ENCODE peak calls at places on chromosomes 7 and 10, in four cellular contexts. One of them, this sample, is unnamed.

GRCh38 chr10:124041684-124042445 is 51.5 kb downstream of the CHST15 start:
- DNase-seq in epithelial cell of prostate: no peak
- DNase-seq in HL-60: no peak
- DNase-seq in COR-L47: no peak
- DNase-seq in this sample: no peak

GRCh38 chr10:6204341-6205191 is 1.8 kb downstream of the PFKFB3 start:
- DNase-seq in epithelial cell of prostate: peak; percentile 50
- DNase-seq in HL-60: no peak
- DNase-seq in COR-L47: no peak
- DNase-seq in this sample: peak; percentile 66

GRCh38 chr10:78830062-78830974 is 238.4 kb upstream of the ZMIZ1 start:
- DNase-seq in epithelial cell of prostate: no peak
- DNase-seq in HL-60: no peak
- DNase-seq in COR-L47: no peak
- DNase-seq in this sample: no peak

GRCh38 chr7:159076340-159076739 is 68.3 kb downstream of the VIPR2 start:
- DNase-seq in epithelial cell of prostate: no peak
- DNase-seq in HL-60: no peak
- DNase-seq in COR-L47: no peak
- DNase-seq in this sample: no peak

GRCh38 chr7:41628926-41629325 is 74.0 kb downstream of the INHBA start:
- DNase-seq in epithelial cell of prostate: peak; percentile 14
- DNase-seq in HL-60: no peak
- DNase-seq in COR-L47: no peak
- DNase-seq in this sample: no peak

GRCh38 chr7:36723951-36724664 is at the start of gene AOAH:
- DNase-seq in epithelial cell of prostate: no peak
- DNase-seq in HL-60: peak; percentile 80
- DNase-seq in COR-L47: no peak
- DNase-seq in this sample: no peak

GRCh38 chr10:59517961-59518360 is 155.6 kb upstream of the FAM13C start:
- DNase-seq in epithelial cell of prostate: no peak
- DNase-seq in COR-L47: no peak
- DNase-seq in HL-60: no peak
- DNase-seq in this sample: no peak

GRCh38 chr7:55568613-55569268 is 3.6 kb downstream of the VOPP1 start:
- DNase-seq in COR-L47: no peak
- DNase-seq in epithelial cell of prostate: no peak
- DNase-seq in HL-60: no peak
- DNase-seq in this sample: no peak

GRCh38 chr7:75798770-75799169 is 14.8 kb downstream of the CCL24 start:
- DNase-seq in epithelial cell of prostate: no peak
- DNase-seq in HL-60: no peak
- DNase-seq in COR-L47: no peak
- DNase-seq in this sample: no peak

GRCh38 chr10:92014620-92015019 is 91.0 kb downstream of the BTAF1 start:
- DNase-seq in HL-60: no peak
- DNase-seq in epithelial cell of prostate: no peak
- DNase-seq in COR-L47: no peak
- DNase-seq in this sample: no peak

GRCh38 chr10:88826390-88826789 is 23.9 kb downstream of the LIPM start:
- DNase-seq in COR-L47: no peak
- DNase-seq in HL-60: no peak
- DNase-seq in epithelial cell of prostate: no peak
- DNase-seq in this sample: no peak

GRCh38 chr7:82017334-82017943 is 247.6 kb upstream of the HGF start:
- DNase-seq in epithelial cell of prostate: no peak
- DNase-seq in COR-L47: no peak
- DNase-seq in HL-60: no peak
- DNase-seq in this sample: no peak

GRCh38 chr10:42982886-42983594 is 93.8 kb upstream of the RET start:
- DNase-seq in HL-60: no peak
- DNase-seq in COR-L47: no peak
- DNase-seq in epithelial cell of prostate: no peak
- DNase-seq in this sample: no peak

GRCh38 chr7:101784275-101785127 is 32.9 kb upstream of the CUX1 start:
- DNase-seq in COR-L47: no peak
- DNase-seq in HL-60: no peak
- DNase-seq in epithelial cell of prostate: no peak
- DNase-seq in this sample: no peak

GRCh38 chr10:100827819-100828743 is 82.7 kb downstream of the PAX2 start:
- DNase-seq in COR-L47: no peak
- DNase-seq in epithelial cell of prostate: no peak
- DNase-seq in HL-60: no peak
- DNase-seq in this sample: peak; percentile 89

GRCh38 chr7:7399707-7400106 is 136.0 kb downstream of the COL28A1 start:
- DNase-seq in COR-L47: no peak
- DNase-seq in epithelial cell of prostate: no peak
- DNase-seq in HL-60: no peak
- DNase-seq in this sample: no peak

GRCh38 chr10:75018233-75018632 is 93.2 kb upstream of the SAMD8 start:
- DNase-seq in COR-L47: no peak
- DNase-seq in epithelial cell of prostate: no peak
- DNase-seq in HL-60: no peak
- DNase-seq in this sample: peak; percentile 50

GRCh38 chr7:28163955-28164354 is 16.6 kb downstream of the JAZF1 start:
- DNase-seq in COR-L47: no peak
- DNase-seq in HL-60: no peak
- DNase-seq in epithelial cell of prostate: no peak
- DNase-seq in this sample: no peak

GRCh38 chr7:65951837-65952578 is 30.0 kb downstream of the GUSB start:
- DNase-seq in HL-60: no peak
- DNase-seq in epithelial cell of prostate: peak; percentile 24
- DNase-seq in COR-L47: no peak
- DNase-seq in this sample: no peak

GRCh38 chr10:52249850-52250395 is 64.2 kb upstream of the DKK1 start:
- DNase-seq in HL-60: no peak
- DNase-seq in COR-L47: no peak
- DNase-seq in epithelial cell of prostate: no peak
- DNase-seq in this sample: no peak

GRCh38 chr7:44145969-44146897 is 5.1 kb upstream of the MYL7 start:
- DNase-seq in COR-L47: no peak
- DNase-seq in epithelial cell of prostate: no peak
- DNase-seq in HL-60: peak; percentile 22
- DNase-seq in this sample: peak; percentile 98

GRCh38 chr7:74482629-74483401 is 29.1 kb downstream of the GTF2IRD1 start:
- DNase-seq in COR-L47: no peak
- DNase-seq in epithelial cell of prostate: no peak
- DNase-seq in HL-60: peak; percentile 83
- DNase-seq in this sample: no peak

GRCh38 chr10:30435068-30435422 is 1.1 kb downstream of the MAP3K8 start:
- DNase-seq in COR-L47: no peak
- DNase-seq in epithelial cell of prostate: no peak
- DNase-seq in HL-60: no peak
- DNase-seq in this sample: peak; percentile 62

GRCh38 chr10:79066460-79067240 is 2.1 kb upstream of the ZMIZ1 start:
- DNase-seq in COR-L47: peak; percentile 7
- DNase-seq in epithelial cell of prostate: no peak
- DNase-seq in HL-60: no peak
- DNase-seq in this sample: peak; percentile 83

GRCh38 chr10:33734393-33735110 is 400.1 kb upstream of the NRP1 start:
- DNase-seq in epithelial cell of prostate: no peak
- DNase-seq in COR-L47: no peak
- DNase-seq in HL-60: no peak
- DNase-seq in this sample: no peak

GRCh38 chr10:119025336-119025735 is 4.2 kb upstream of the NANOS1 start:
- DNase-seq in HL-60: no peak
- DNase-seq in COR-L47: no peak
- DNase-seq in epithelial cell of prostate: no peak
- DNase-seq in this sample: no peak

GRCh38 chr10:74189999-74190421 is 39.0 kb downstream of the ADK start:
- DNase-seq in COR-L47: no peak
- DNase-seq in epithelial cell of prostate: peak; percentile 94
- DNase-seq in HL-60: no peak
- DNase-seq in this sample: no peak

GRCh38 chr10:484925-485661 is 204.4 kb downstream of the DIP2C start:
- DNase-seq in epithelial cell of prostate: no peak
- DNase-seq in COR-L47: no peak
- DNase-seq in HL-60: no peak
- DNase-seq in this sample: peak; percentile 42

GRCh38 chr10:103080891-103081581 is 112.0 kb downstream of the NT5C2 start:
- DNase-seq in HL-60: no peak
- DNase-seq in COR-L47: no peak
- DNase-seq in epithelial cell of prostate: no peak
- DNase-seq in this sample: no peak

GRCh38 chr10:110461088-110461487 is 36.6 kb upstream of the DUSP5 start:
- DNase-seq in epithelial cell of prostate: no peak
- DNase-seq in COR-L47: no peak
- DNase-seq in HL-60: no peak
- DNase-seq in this sample: peak; percentile 40

GRCh38 chr7:47570649-47571050 is 11.3 kb downstream of the TNS3 start:
- DNase-seq in epithelial cell of prostate: no peak
- DNase-seq in COR-L47: no peak
- DNase-seq in HL-60: no peak
- DNase-seq in this sample: no peak

GRCh38 chr10:121974535-121975294 is at the start of gene NSMCE4A:
- DNase-seq in HL-60: peak; percentile 61
- DNase-seq in COR-L47: peak; percentile 49
- DNase-seq in epithelial cell of prostate: no peak
- DNase-seq in this sample: peak; percentile 94

GRCh38 chr10:80462986-80463741 is 9.1 kb downstream of the TSPAN14 start:
- DNase-seq in COR-L47: no peak
- DNase-seq in epithelial cell of prostate: no peak
- DNase-seq in HL-60: no peak
- DNase-seq in this sample: no peak